ENCODE peak calls at places on chromosomes 13 and 19, in five cellular contexts. Z, J, E, R and I are unnamed samples.

GRCh38 chr13:31424130-31424729 is 224.5 kb downstream of the B3GLCT start:
- DNase-seq in Z (peak), J (peak), E (peak), R (peak), I (peak)

GRCh38 chr13:51311957-51312520 is 27.5 kb upstream of the SERPINE3 start:
- DNase-seq in Z (no peak), J (no peak), E (no peak), R (no peak), I (no peak)

GRCh38 chr13:27667946-27668345 is 46.3 kb downstream of the POLR1D start:
- DNase-seq in Z (no peak), J (no peak), E (no peak), R (no peak), I (no peak)

GRCh38 chr13:36766295-36766694 is 52.7 kb upstream of the RFXAP start:
- DNase-seq in Z (no peak), J (peak), E (no peak), R (no peak), I (no peak)

GRCh38 chr13:101452519-101453485 is at the start of gene ITGBL1:
- DNase-seq in Z (no peak), J (no peak), E (no peak), R (no peak), I (no peak)

GRCh38 chr19:47036233-47036651 is 12.2 kb downstream of the TMEM160 start:
- DNase-seq in Z (no peak), J (no peak), E (peak), R (no peak), I (no peak)

GRCh38 chr19:30565680-30566079 is 193.5 kb downstream of the ZNF536 start:
- DNase-seq in Z (no peak), J (no peak), E (no peak), R (no peak), I (no peak)

GRCh38 chr13:52446265-52446664 is 4.2 kb downstream of the VPS36 start:
- DNase-seq in Z (no peak), J (no peak), E (no peak), R (no peak), I (no peak)

GRCh38 chr19:7928334-7928706 is 2.4 kb upstream of the CTXN1 start:
- DNase-seq in Z (no peak), J (no peak), E (peak), R (no peak), I (no peak)

GRCh38 chr13:97967226-97967625 is 13.8 kb downstream of the IPO5 start:
- DNase-seq in Z (no peak), J (no peak), E (no peak), R (no peak), I (no peak)

GRCh38 chr13:39602614-39603366 is at the start of gene LHFPL6:
- DNase-seq in Z (no peak), J (peak), E (peak), R (peak), I (no peak)

GRCh38 chr19:5030136-5030820 is 61.4 kb downstream of the KDM4B start:
- DNase-seq in Z (no peak), J (no peak), E (no peak), R (no peak), I (no peak)

GRCh38 chr19:35202722-35203674 is 25.5 kb downstream of the FAM187B start:
- DNase-seq in Z (peak), J (no peak), E (no peak), R (no peak), I (no peak)

GRCh38 chr19:51090471-51090870 is 7.8 kb upstream of the KLK14 start:
- DNase-seq in Z (no peak), J (no peak), E (no peak), R (no peak), I (no peak)

GRCh38 chr19:49863254-49863934 is 4.0 kb downstream of the PNKP start:
- DNase-seq in Z (no peak), J (no peak), E (peak), R (no peak), I (no peak)

GRCh38 chr19:48933382-48933932 is at the start of gene DHDH:
- DNase-seq in Z (peak), J (peak), E (peak), R (peak), I (peak)

GRCh38 chr19:16876904-16877361 is 11.9 kb upstream of the F2RL3 start:
- DNase-seq in Z (no peak), J (no peak), E (no peak), R (no peak), I (no peak)

GRCh38 chr13:33032037-33032625 is 15.9 kb downstream of the KL start:
- DNase-seq in Z (no peak), J (no peak), E (no peak), R (no peak), I (no peak)

GRCh38 chr19:10654610-10655456 is 687 bp downstream of the ILF3 start:
- DNase-seq in Z (peak), J (peak), E (peak), R (no peak), I (peak)

GRCh38 chr13:30818323-30818960 is 83.1 kb downstream of the ALOX5AP start:
- DNase-seq in Z (no peak), J (peak), E (no peak), R (no peak), I (no peak)

GRCh38 chr13:74325106-74325505 is 190.9 kb upstream of the KLF12 start:
- DNase-seq in Z (no peak), J (no peak), E (peak), R (no peak), I (no peak)